ENCODE peak calls at places on chromosomes 13 and 19, in ten cellular contexts. D, G, K, N, L, R, A, B, O and W are unnamed samples.

GRCh38 chr19:29579308-29579910 is 26.7 kb upstream of the POP4 start:
- DNase-seq in B (no peak), G (no peak), O (no peak), L (no peak), A (no peak), R (no peak), K (no peak), D (no peak), N (no peak), W (no peak)

GRCh38 chr19:36209372-36209771 is 5.1 kb downstream of the ZNF565 start:
- DNase-seq in A (no peak), K (no peak), B (no peak), G (no peak), O (no peak), N (no peak), R (no peak), L (no peak), D (no peak), W (no peak)

GRCh38 chr19:1947651-1948209 is 6.8 kb downstream of the CSNK1G2 start:
- DNase-seq in B (no peak), R (no peak), L (no peak), O (no peak), K (no peak), N (no peak), A (no peak), D (no peak), G (no peak), W (no peak)

GRCh38 chr13:106467406-106468122 is 67.9 kb downstream of the EFNB2 start:
- DNase-seq in G (no peak), K (no peak), R (no peak), A (no peak), D (no peak), O (no peak), L (no peak), N (no peak), B (no peak), W (no peak)

GRCh38 chr13:47726394-47726793 is 274.7 kb downstream of the SUCLA2 start:
- DNase-seq in R (no peak), G (no peak), B (no peak), K (no peak), O (no peak), L (no peak), N (no peak), A (no peak), D (no peak), W (no peak)

GRCh38 chr13:31209172-31209818 is 9.5 kb downstream of the B3GLCT start:
- DNase-seq in K (peak), D (no peak), N (peak), A (peak), O (peak), R (peak), B (no peak), L (no peak), G (no peak), W (no peak)

GRCh38 chr13:41502676-41503075 is 45.3 kb downstream of the RGCC start:
- DNase-seq in N (no peak), O (no peak), D (no peak), K (no peak), L (no peak), R (no peak), G (peak), A (no peak), B (no peak), W (no peak)

GRCh38 chr13:98071316-98071715 is 71.6 kb upstream of the FARP1 start:
- DNase-seq in O (no peak), L (no peak), N (no peak), B (no peak), G (no peak), D (no peak), R (no peak), A (no peak), K (no peak), W (no peak)

GRCh38 chr19:46218160-46218559 is 11.4 kb upstream of the IGFL1 start:
- DNase-seq in K (no peak), N (peak), O (no peak), A (no peak), R (peak), B (no peak), G (peak), D (peak), L (no peak), W (no peak)

GRCh38 chr19:3057275-3057714 is 5.0 kb downstream of the TLE5 start:
- DNase-seq in B (peak), G (no peak), L (no peak), A (peak), K (peak), O (peak), N (no peak), R (peak), D (peak), W (no peak)

GRCh38 chr13:20566424-20566916 is 487 bp upstream of the IFT88 start:
- DNase-seq in G (no peak), L (no peak), N (peak), O (peak), B (no peak), A (peak), K (no peak), D (peak), R (peak), W (no peak)

GRCh38 chr19:37977992-37978391 is 71.0 kb downstream of the SIPA1L3 start:
- DNase-seq in N (peak), K (no peak), O (peak), B (no peak), R (no peak), L (no peak), A (no peak), D (peak), G (peak), W (no peak)

GRCh38 chr19:434152-434960 is 25.4 kb upstream of the C2CD4C start:
- DNase-seq in K (no peak), L (no peak), D (no peak), B (no peak), A (no peak), O (no peak), R (no peak), G (no peak), N (no peak), W (no peak)

GRCh38 chr13:93708323-93709075 is 481.9 kb downstream of the GPC6 start:
- DNase-seq in B (no peak), K (no peak), G (no peak), L (no peak), R (no peak), O (no peak), D (no peak), A (no peak), N (no peak), W (no peak)

GRCh38 chr13:37303610-37304009 is 198.1 kb upstream of the CSNK1A1L start:
- DNase-seq in G (no peak), B (no peak), K (no peak), L (no peak), R (no peak), D (peak), A (no peak), O (no peak), N (peak), W (no peak)

GRCh38 chr13:42112864-42113263 is 64.4 kb downstream of the DGKH start:
- DNase-seq in B (no peak), N (no peak), O (no peak), R (no peak), G (no peak), K (no peak), L (no peak), A (no peak), D (no peak), W (no peak)

GRCh38 chr19:45822716-45823115 is 7.6 kb upstream of the RSPH6A start:
- DNase-seq in D (no peak), B (no peak), O (no peak), N (no peak), G (no peak), A (no peak), K (peak), R (no peak), L (no peak), W (no peak)

GRCh38 chr19:35248310-35249145 is at the start of gene LSR:
- DNase-seq in N (no peak), O (no peak), G (peak), D (peak), L (peak), R (peak), K (no peak), A (no peak), B (no peak), W (no peak)

GRCh38 chr13:113970810-113971470 is 2.9 kb downstream of the C13orf46 start:
- DNase-seq in B (no peak), K (peak), R (no peak), N (peak), O (peak), G (no peak), A (no peak), L (no peak), D (peak), W (no peak)

GRCh38 chr19:1307755-1308303 is 22.2 kb downstream of the EFNA2 start:
- DNase-seq in L (no peak), A (no peak), D (no peak), R (no peak), G (no peak), O (no peak), N (no peak), K (no peak), B (no peak), W (no peak)

GRCh38 chr19:35476149-35476548 is 14.1 kb downstream of the KRTDAP start:
- DNase-seq in N (no peak), K (no peak), G (peak), O (no peak), L (no peak), R (no peak), A (no peak), D (peak), B (no peak), W (no peak)

GRCh38 chr13:92896842-92897241 is 329.8 kb upstream of the GPC6 start:
- DNase-seq in B (no peak), A (no peak), O (peak), N (peak), L (no peak), D (peak), K (no peak), G (peak), R (peak), W (no peak)

GRCh38 chr13:101965096-101965495 is 436.8 kb downstream of the FGF14 start:
- DNase-seq in O (no peak), R (no peak), A (no peak), K (no peak), D (peak), G (no peak), L (no peak), N (no peak), B (no peak), W (no peak)

GRCh38 chr13:110092869-110093268 is 214.1 kb downstream of the COL4A1 start:
- DNase-seq in G (no peak), N (peak), R (no peak), B (no peak), D (no peak), L (no peak), O (no peak), K (no peak), A (no peak), W (no peak)

GRCh38 chr13:107200491-107200890 is 632.6 kb upstream of the ARGLU1 start:
- DNase-seq in B (no peak), D (no peak), L (no peak), G (no peak), A (no peak), R (no peak), K (no peak), N (peak), O (no peak), W (no peak)

GRCh38 chr19:18104793-18105131 is 7.2 kb downstream of the MAST3 start:
- DNase-seq in G (no peak), N (no peak), R (no peak), O (no peak), K (no peak), D (no peak), B (no peak), L (no peak), A (no peak), W (no peak)

GRCh38 chr13:72166102-72166660 is 299.2 kb upstream of the DACH1 start:
- DNase-seq in K (no peak), N (no peak), A (no peak), R (no peak), B (no peak), D (peak), L (no peak), O (no peak), G (no peak), W (no peak)

GRCh38 chr13:74129500-74130144 is 4.6 kb downstream of the KLF12 start:
- DNase-seq in N (no peak), R (no peak), K (no peak), G (peak), D (peak), B (no peak), A (no peak), L (no peak), O (no peak), W (no peak)

GRCh38 chr13:62084728-62085127 is 669.1 kb upstream of the PCDH20 start:
- DNase-seq in K (no peak), D (no peak), B (no peak), R (no peak), G (no peak), A (no peak), O (no peak), L (no peak), N (no peak), W (no peak)

GRCh38 chr13:77207943-77208342 is 119.0 kb downstream of the MYCBP2 start:
- DNase-seq in R (no peak), K (no peak), B (no peak), N (peak), D (peak), A (no peak), G (no peak), L (no peak), O (peak), W (peak)

GRCh38 chr13:34926513-34926912 is 15.6 kb upstream of the NBEA start:
- DNase-seq in B (no peak), A (no peak), N (peak), G (no peak), O (peak), D (peak), R (peak), K (no peak), L (no peak), W (no peak)

GRCh38 chr19:57317503-57317902 is 2.8 kb upstream of the ZNF543 start:
- DNase-seq in R (no peak), D (no peak), N (no peak), K (no peak), O (no peak), A (no peak), B (no peak), L (no peak), G (no peak), W (no peak)

DNA sequence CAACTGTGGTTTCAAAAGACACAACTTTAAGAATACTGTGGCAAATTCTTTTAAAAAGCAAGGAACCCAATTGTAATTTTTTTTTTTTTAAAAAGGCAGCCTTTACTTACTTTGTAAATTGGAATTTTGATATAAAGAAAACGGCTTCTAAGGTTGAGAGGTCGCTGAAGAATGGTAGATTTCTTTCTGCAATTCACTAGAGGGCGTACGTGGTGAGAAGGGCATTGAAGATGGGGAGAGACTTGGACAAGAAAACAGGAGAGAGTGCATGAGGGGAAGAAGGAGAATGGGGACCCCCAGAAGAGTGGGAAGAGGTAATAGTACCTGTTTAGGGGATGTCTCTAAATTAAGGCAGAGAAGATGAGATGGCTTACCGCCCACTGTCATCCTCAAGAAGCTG is 33.5 kb upstream of the PABPC3 start:
- DNase-seq in D (no peak), A (no peak), N (no peak), B (no peak), R (no peak), L (no peak), G (no peak), K (no peak), O (no peak), W (no peak)
- TF ChIP-seq CTCF in D (no peak), A (no peak), N (no peak), B (no peak), R (no peak), L (no peak), G (peak), K (no peak), O (no peak), W (no peak)

DNA sequence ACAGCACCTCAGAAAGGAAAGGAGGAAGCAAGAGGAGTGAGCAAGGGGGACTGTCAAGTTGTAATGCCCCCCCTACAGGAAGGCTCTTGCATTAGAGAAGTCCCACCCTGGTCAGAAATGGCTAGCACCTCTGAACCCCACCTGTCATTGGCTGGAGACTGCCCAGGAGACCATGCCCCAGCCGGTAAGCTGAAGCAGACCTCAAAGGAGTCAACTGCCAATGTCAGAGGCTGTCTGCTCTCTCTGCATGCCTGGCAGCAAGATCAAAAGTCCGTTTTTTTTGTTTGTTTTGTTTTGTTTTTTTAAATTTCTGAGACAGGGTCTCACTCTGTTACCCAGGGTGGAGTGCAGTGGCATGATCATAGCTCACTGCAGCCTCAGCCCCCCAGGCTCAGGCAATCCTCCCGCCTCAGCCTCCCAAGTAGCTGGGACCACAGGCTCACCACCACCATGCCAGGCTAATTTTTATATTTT is 8.1 kb upstream of the BCL3 start:
- DNase-seq in O (no peak), L (no peak), A (no peak), K (no peak), N (no peak), R (no peak), D (no peak), B (no peak), G (peak), W (no peak)
- TF ChIP-seq CTCF in O (peak), L (no peak), A (no peak), K (no peak), N (peak), R (no peak), D (no peak), B (no peak), G (peak), W (peak)

GRCh38 chr19:51293571-51294210 is 17.8 kb upstream of the IGLON5 start:
- DNase-seq in N (no peak), R (no peak), G (no peak), O (no peak), L (no peak), K (no peak), A (no peak), D (no peak), B (no peak), W (no peak)
- TF ChIP-seq CTCF in N (no peak), R (no peak), G (no peak), O (no peak), L (no peak), K (no peak), A (no peak), D (no peak), B (no peak), W (no peak)

GRCh38 chr19:11323601-11324078 is 15.8 kb downstream of the RAB3D start:
- DNase-seq in K (no peak), D (no peak), N (no peak), O (no peak), B (no peak), G (no peak), L (no peak), R (no peak), A (no peak), W (no peak)
- TF ChIP-seq CTCF in K (no peak), D (no peak), N (no peak), O (no peak), B (no peak), G (no peak), L (no peak), R (no peak), A (no peak), W (no peak)

GRCh38 chr13:89574077-89574476 is 1773.4 kb upstream of the MIR17HG start:
- DNase-seq in O (no peak), B (no peak), A (no peak), K (no peak), R (no peak), L (no peak), D (no peak), N (no peak), G (no peak), W (no peak)

GRCh38 chr13:89571676-89572075 is 1775.8 kb upstream of the MIR17HG start:
- DNase-seq in N (no peak), G (no peak), O (no peak), L (no peak), D (no peak), A (no peak), K (no peak), R (no peak), B (no peak), W (no peak)

GRCh38 chr13:89577301-89577700 is 1770.2 kb upstream of the MIR17HG start:
- DNase-seq in A (no peak), G (no peak), B (no peak), L (no peak), O (no peak), K (no peak), D (no peak), N (no peak), R (no peak), W (no peak)
- TF ChIP-seq CTCF in A (no peak), G (no peak), B (no peak), L (no peak), O (no peak), K (no peak), D (no peak), N (no peak), R (no peak), W (no peak)